ENCODE peak calls at places on chromosomes 2 and 18, in six cellular contexts. X is IMR-90, E is H1, L is H9, I is mesenchymal stem cell, V is trophoblast cell. O is an unnamed sample.

GRCh38 chr2:192194065-192194865 is 468 bp downstream of the TMEFF2 start:
- DNase-seq in X (peak), E (no peak), I (peak), L (no peak), V (no peak), O (peak)

GRCh38 chr18:9362869-9363268 is 28.3 kb downstream of the TWSG1 start:
- DNase-seq in L (no peak), V (peak), E (no peak), X (no peak), I (no peak), O (no peak)

GRCh38 chr18:59865241-59865986 is 34.4 kb upstream of the PMAIP1 start:
- DNase-seq in L (no peak), X (no peak), V (no peak), E (no peak), I (no peak), O (no peak)

GRCh38 chr2:15556311-15556930 is 4.7 kb downstream of the NBAS start:
- DNase-seq in L (no peak), E (no peak), V (no peak), I (no peak), X (no peak), O (no peak)

GRCh38 chr2:109607766-109608165 is 6.0 kb downstream of the SEPTIN10 start:
- DNase-seq in E (no peak), I (peak), X (peak), V (no peak), L (no peak), O (no peak)

GRCh38 chr2:144827404-144827803 is 307.5 kb upstream of the ZEB2 start:
- DNase-seq in L (no peak), I (no peak), V (no peak), E (no peak), X (no peak), O (no peak)

GRCh38 chr2:13289310-13289709 is 572.6 kb downstream of the TRIB2 start:
- DNase-seq in X (no peak), I (no peak), L (no peak), V (no peak), E (no peak), O (no peak)

GRCh38 chr2:118835739-118836410 is 11.6 kb downstream of the EN1 start:
- DNase-seq in L (peak), X (no peak), I (no peak), E (no peak), V (no peak), O (peak)

GRCh38 chr18:57589162-57589561 is 2.7 kb upstream of the FECH start:
- DNase-seq in X (no peak), I (no peak), L (no peak), V (no peak), E (no peak), O (no peak)

GRCh38 chr2:206696910-206697309 is 21.3 kb downstream of the DYTN start:
- DNase-seq in V (no peak), E (no peak), X (no peak), L (no peak), I (no peak), O (no peak)
- H3K14ac ChIP-seq in V (no peak), E (no peak), X (no peak), L (no peak), I (no peak), O (no peak)

DNA sequence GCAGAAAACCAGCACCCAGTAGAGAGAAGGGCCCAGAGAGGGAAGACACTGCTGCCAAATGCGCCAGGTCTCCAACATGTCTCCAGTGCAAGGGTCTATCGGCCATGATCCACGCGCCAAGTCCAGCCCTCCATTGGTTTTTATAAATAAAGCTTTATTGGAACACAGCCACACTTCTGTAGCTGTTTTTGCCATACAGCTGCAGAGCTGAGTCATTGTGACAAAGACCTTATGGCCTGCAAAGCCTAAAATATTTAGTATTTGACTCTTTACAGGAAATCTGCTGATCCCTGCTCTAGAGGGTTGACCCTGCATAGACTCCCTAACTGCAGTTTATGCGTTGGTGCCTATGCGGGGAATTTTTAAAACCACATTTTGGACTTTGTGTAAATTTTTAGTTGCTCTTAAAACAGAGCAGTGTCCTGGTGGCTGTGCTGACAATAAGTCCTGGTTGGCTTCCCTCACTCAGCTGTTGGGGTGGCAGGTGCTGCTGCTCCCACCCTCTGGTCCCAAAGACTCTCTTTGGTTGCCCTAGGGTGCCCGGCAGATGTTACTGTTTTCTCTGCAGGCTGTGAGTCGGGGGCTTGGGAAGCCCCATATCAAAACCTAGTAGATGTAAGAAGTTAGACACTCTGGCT is 154.9 kb downstream of the CTIF start:
- DNase-seq in L (no peak), V (no peak), E (no peak), X (peak), I (peak), O (no peak)
- H3K4ac ChIP-seq in L (no peak), V (no peak), E (no peak), X (peak), I (no peak), O (no peak)

GRCh38 chr2:132424526-132425121 is 8.0 kb downstream of the GPR39 start:
- DNase-seq in V (peak), I (peak), X (peak), E (no peak), L (no peak), O (no peak)
- H2AFZ ChIP-seq in V (no peak), I (no peak), X (no peak), E (no peak), L (no peak), O (no peak)

DNA sequence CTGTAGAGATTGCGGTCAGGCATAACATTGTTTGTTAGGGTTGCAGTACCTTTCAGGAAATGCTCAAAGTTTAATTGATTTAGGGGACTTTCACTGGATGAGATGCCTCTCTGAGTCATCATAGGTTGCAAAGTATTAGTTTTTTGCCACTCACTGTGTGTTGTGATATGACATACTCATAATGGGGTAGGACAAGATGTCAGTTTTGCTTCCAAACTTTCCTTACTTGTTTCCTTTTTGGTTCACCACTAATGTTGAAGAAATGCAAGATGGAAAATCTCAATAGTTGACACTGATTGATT is 35.0 kb upstream of the PTH2R start:
- DNase-seq in E (no peak), I (no peak), L (no peak), V (no peak), X (no peak), O (no peak)
- H3K14ac ChIP-seq in E (no peak), I (no peak), L (no peak), V (no peak), X (no peak), O (no peak)

GRCh38 chr18:11909597-11910026 is 1.5 kb upstream of the MPPE1 start:
- DNase-seq in X (peak), L (no peak), E (no peak), I (peak), V (peak), O (no peak)

GRCh38 chr18:11906926-11907874 is 917 bp downstream of the MPPE1 start:
- DNase-seq in E (no peak), L (no peak), X (no peak), I (peak), V (no peak), O (no peak)

GRCh38 chr18:11906181-11906580 is 1.9 kb downstream of the MPPE1 start:
- DNase-seq in V (no peak), I (no peak), X (no peak), E (no peak), L (no peak), O (no peak)

GRCh38 chr18:11909081-11909410 is 929 bp upstream of the MPPE1 start:
- DNase-seq in X (peak), L (no peak), V (no peak), I (peak), E (no peak), O (no peak)

GRCh38 chr18:11908182-11909080 is at the start of gene MPPE1:
- DNase-seq in I (peak), V (peak), L (peak), E (peak), X (peak), O (peak)
- H3K4ac ChIP-seq in I (peak), V (peak), L (no peak), E (no peak), X (peak), O (no peak)

O was measured in neuronal stem cell.